ENCODE peak calls at places on chromosome 18, in five cellular contexts. R is iPS-NIHi11; T is activated T-cell treated with anti-CD3 and anti-CD28 coated beads for 48 hours; A is adrenal gland; F is CD8-positive, alpha-beta T cell. U is an unnamed sample.

GRCh38 chr18:998976-999375 is 94.3 kb downstream of the ADCYAP1 start:
- DNase-seq in A (no peak), F (no peak), R (no peak), T (no peak), U (no peak)

GRCh38 chr18:903703-904102 is 968 bp upstream of the ADCYAP1 start:
- DNase-seq in F (peak), T (peak), R (peak), A (peak), U (no peak)

GRCh38 chr18:33711514-33711913 is 133.5 kb downstream of the ASXL3 start:
- DNase-seq in R (no peak), A (no peak), T (no peak), F (no peak), U (no peak)

GRCh38 chr18:9810216-9810804 is 75.5 kb upstream of the TXNDC2 start:
- DNase-seq in T (no peak), A (no peak), F (no peak), R (no peak), U (no peak)

GRCh38 chr18:13436596-13436995 is 218.0 kb downstream of the LDLRAD4 start:
- DNase-seq in R (no peak), T (no peak), F (peak), A (peak), U (peak)

GRCh38 chr18:13540783-13541182 is 185.6 kb downstream of the FAM210A start:
- DNase-seq in F (peak), A (no peak), T (peak), R (no peak), U (no peak)

GRCh38 chr18:57677289-57678211 is 55.9 kb upstream of the NARS1 start:
- DNase-seq in A (no peak), R (no peak), F (no peak), T (no peak), U (no peak)

GRCh38 chr18:53629356-53629755 is 595.1 kb downstream of the MBD2 start:
- DNase-seq in F (no peak), R (no peak), T (no peak), A (no peak), U (no peak)

GRCh38 chr18:48004577-48004976 is 74.1 kb upstream of the SMAD2 start:
- DNase-seq in R (no peak), A (no peak), F (no peak), T (no peak), U (no peak)

GRCh38 chr18:36295880-36296301 is 1.6 kb upstream of the FHOD3 start:
- DNase-seq in T (no peak), R (no peak), F (no peak), A (no peak), U (no peak)